ENCODE peak calls at places on chromosomes 3 and 15, in four cellular contexts. One of them, this sample, is unnamed. For H3K9me3, the result is how much of the 10 kb centered on the place peaks cover.

GRCh38 chr3:94098487-94098886 is 35.6 kb downstream of the NSUN3 start:
- DNase-seq in GM23248: peak
- DNase-seq in neural progenitor cell: no peak
- DNase-seq in PC-9: peak
- DNase-seq in this sample: no peak

GRCh38 chr15:71747128-71748083 is 62.9 kb upstream of the NR2E3 start:
- DNase-seq in GM23248: peak
- DNase-seq in neural progenitor cell: no peak
- DNase-seq in PC-9: peak
- DNase-seq in this sample: peak

GRCh38 chr15:75025548-75026260 is 2.3 kb downstream of the PPCDC start:
- DNase-seq in GM23248: no peak
- DNase-seq in neural progenitor cell: no peak
- DNase-seq in PC-9: no peak
- DNase-seq in this sample: no peak

GRCh38 chr15:28043625-28044520 is 55.2 kb downstream of the OCA2 start:
- DNase-seq in GM23248: no peak
- DNase-seq in neural progenitor cell: no peak
- DNase-seq in PC-9: no peak
- DNase-seq in this sample: no peak

GRCh38 chr3:148903022-148903442 is 37.9 kb downstream of the CPA3 start:
- DNase-seq in GM23248: peak
- DNase-seq in neural progenitor cell: no peak
- DNase-seq in PC-9: no peak
- DNase-seq in this sample: no peak

GRCh38 chr3:160473233-160473632 is 23.6 kb upstream of the TRIM59 start:
- DNase-seq in GM23248: peak
- DNase-seq in neural progenitor cell: no peak
- DNase-seq in PC-9: no peak
- DNase-seq in this sample: peak

GRCh38 chr3:101574388-101575156 is 592 bp downstream of the PCNP start:
- DNase-seq in GM23248: peak
- DNase-seq in neural progenitor cell: peak
- DNase-seq in PC-9: no peak
- DNase-seq in this sample: no peak

GRCh38 chr3:13494463-13495350 is 14.6 kb downstream of the HDAC11 start:
- DNase-seq in GM23248: peak
- DNase-seq in neural progenitor cell: peak
- DNase-seq in PC-9: no peak
- DNase-seq in this sample: no peak

GRCh38 chr3:109899930-109900329 is 562.6 kb upstream of the DPPA4 start:
- DNase-seq in GM23248: no peak
- DNase-seq in neural progenitor cell: peak
- DNase-seq in PC-9: no peak
- DNase-seq in this sample: no peak

GRCh38 chr3:19357947-19358346 is 209.6 kb downstream of the KCNH8 start:
- DNase-seq in GM23248: no peak
- DNase-seq in neural progenitor cell: no peak
- DNase-seq in PC-9: no peak
- DNase-seq in this sample: no peak

GRCh38 chr15:61151791-61152190 is 77.3 kb downstream of the RORA start:
- DNase-seq in GM23248: no peak
- DNase-seq in neural progenitor cell: no peak
- DNase-seq in PC-9: no peak
- DNase-seq in this sample: no peak

GRCh38 chr15:51281368-51281967 is 56.9 kb downstream of the CYP19A1 start:
- DNase-seq in GM23248: peak
- DNase-seq in neural progenitor cell: peak
- DNase-seq in PC-9: no peak
- DNase-seq in this sample: peak

GRCh38 chr3:22734207-22734606 is 468.9 kb upstream of the UBE2E2 start:
- DNase-seq in GM23248: no peak
- DNase-seq in neural progenitor cell: no peak
- DNase-seq in PC-9: no peak
- DNase-seq in this sample: no peak

GRCh38 chr3:193194417-193194816 is 46.6 kb upstream of the PLAAT1 start:
- DNase-seq in GM23248: no peak
- DNase-seq in neural progenitor cell: no peak
- DNase-seq in PC-9: no peak
- DNase-seq in this sample: no peak

GRCh38 chr15:81117136-81117535 is 16.9 kb upstream of the CFAP161 start:
- DNase-seq in GM23248: peak
- DNase-seq in neural progenitor cell: no peak
- DNase-seq in PC-9: no peak
- DNase-seq in this sample: no peak

GRCh38 chr15:67259375-67259774 is 4.8 kb downstream of the IQCH start:
- DNase-seq in GM23248: no peak
- DNase-seq in neural progenitor cell: no peak
- DNase-seq in PC-9: no peak
- DNase-seq in this sample: no peak

GRCh38 chr3:190621971-190622370 is 108.1 kb downstream of the IL1RAP start:
- DNase-seq in GM23248: peak
- DNase-seq in neural progenitor cell: no peak
- DNase-seq in PC-9: no peak
- DNase-seq in this sample: no peak

GRCh38 chr3:59600631-59601030 is 550.8 kb upstream of the CFAP20DC start:
- DNase-seq in GM23248: no peak
- DNase-seq in neural progenitor cell: no peak
- DNase-seq in PC-9: no peak
- DNase-seq in this sample: no peak

GRCh38 chr3:123757281-123757940 is 126.7 kb downstream of the MYLK start:
- DNase-seq in GM23248: peak
- DNase-seq in neural progenitor cell: no peak
- DNase-seq in PC-9: peak
- DNase-seq in this sample: no peak

GRCh38 chr3:184235381-184236032 is 6.1 kb downstream of the VWA5B2 start:
- DNase-seq in GM23248: peak
- DNase-seq in neural progenitor cell: no peak
- DNase-seq in PC-9: no peak
- DNase-seq in this sample: no peak

GRCh38 chr15:34362047-34362773 is 4.8 kb downstream of the LPCAT4 start:
- DNase-seq in GM23248: no peak
- DNase-seq in neural progenitor cell: no peak
- DNase-seq in PC-9: peak
- DNase-seq in this sample: no peak

GRCh38 chr3:150603888-150604319 is 783 bp downstream of the SELENOT start:
- DNase-seq in GM23248: no peak
- DNase-seq in neural progenitor cell: no peak
- DNase-seq in PC-9: no peak
- DNase-seq in this sample: no peak

GRCh38 chr3:123327956-123328850 is 120.7 kb downstream of the ADCY5 start:
- DNase-seq in GM23248: no peak
- DNase-seq in neural progenitor cell: no peak
- DNase-seq in PC-9: no peak
- DNase-seq in this sample: no peak

GRCh38 chr3:110628650-110629301 is 442.8 kb upstream of the NECTIN3 start:
- DNase-seq in GM23248: no peak
- DNase-seq in neural progenitor cell: no peak
- DNase-seq in PC-9: no peak
- DNase-seq in this sample: no peak

GRCh38 chr15:29299784-29300183 is 30.2 kb upstream of the NSMCE3 start:
- DNase-seq in GM23248: no peak
- DNase-seq in neural progenitor cell: no peak
- DNase-seq in PC-9: no peak
- DNase-seq in this sample: no peak

GRCh38 chr3:6791161-6791560 is 69.8 kb upstream of the GRM7 start:
- DNase-seq in GM23248: no peak
- DNase-seq in neural progenitor cell: no peak
- DNase-seq in PC-9: no peak
- DNase-seq in this sample: no peak

GRCh38 chr15:92029767-92030166 is 176.3 kb downstream of the SLCO3A1 start:
- DNase-seq in GM23248: no peak
- DNase-seq in neural progenitor cell: no peak
- DNase-seq in PC-9: no peak
- DNase-seq in this sample: no peak

GRCh38 chr3:24830230-24831152 is 335.8 kb upstream of the THRB start:
- DNase-seq in GM23248: peak
- DNase-seq in neural progenitor cell: peak
- DNase-seq in PC-9: no peak
- DNase-seq in this sample: no peak

GRCh38 chr3:170044280-170044679 is 6.5 kb downstream of the GPR160 start:
- DNase-seq in GM23248: no peak
- DNase-seq in neural progenitor cell: no peak
- DNase-seq in PC-9: no peak
- DNase-seq in this sample: no peak

GRCh38 chr3:146555311-146555710 is 10.9 kb upstream of the PLSCR1 start:
- DNase-seq in GM23248: no peak
- DNase-seq in neural progenitor cell: no peak
- DNase-seq in PC-9: no peak
- DNase-seq in this sample: no peak

DNA sequence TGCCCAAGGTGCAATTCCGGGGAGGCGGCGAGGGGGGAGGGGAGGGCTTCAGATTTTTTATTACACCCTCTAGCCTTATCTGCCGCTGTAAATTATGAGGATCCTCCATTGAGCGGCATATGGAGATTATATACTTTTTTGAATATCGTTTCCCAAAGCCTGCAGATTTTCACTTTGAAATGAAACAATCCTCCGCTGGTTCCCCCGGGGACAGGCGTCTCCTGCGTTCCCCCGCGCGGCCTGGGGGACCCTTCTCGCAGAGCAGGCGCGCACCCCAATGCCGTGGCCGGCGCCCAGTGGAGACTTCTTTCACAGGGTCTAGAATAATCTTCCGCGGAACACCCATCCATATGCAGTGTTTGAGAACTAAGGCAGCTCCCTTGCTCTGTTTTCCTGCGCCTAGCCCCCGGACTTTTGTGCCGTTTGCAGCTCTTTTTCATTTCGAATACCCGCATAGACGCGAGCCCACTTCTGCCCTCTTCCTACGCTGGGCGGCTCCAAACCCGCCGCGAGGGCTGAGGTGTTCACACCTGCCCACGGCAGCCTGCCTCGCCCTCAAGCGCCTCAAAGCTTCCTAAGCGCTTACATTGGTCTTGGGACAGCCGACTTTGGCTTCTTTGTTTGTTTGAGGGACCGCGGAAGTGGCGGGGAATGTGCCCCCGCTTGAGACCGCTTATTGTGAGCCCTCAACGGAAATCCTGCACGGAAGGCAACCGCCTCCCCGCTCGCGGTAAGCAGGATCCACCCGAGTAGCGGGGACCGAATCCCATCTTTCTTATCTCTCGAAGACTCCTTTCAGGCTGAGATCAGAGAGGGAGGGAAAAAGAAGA is 7.5 kb downstream of the SOX14 start:
- DNase-seq in GM23248: no peak
- DNase-seq in neural progenitor cell: peak
- DNase-seq in PC-9: no peak
- DNase-seq in this sample: no peak
- TF ChIP-seq EZH2 in GM23248: peak
- TF ChIP-seq EZH2 in neural progenitor cell: peak
- TF ChIP-seq EZH2 in PC-9: no peak
- TF ChIP-seq EZH2 in this sample: peak

GRCh38 chr15:58179206-58179605 is 41.0 kb downstream of the AQP9 start:
- DNase-seq in GM23248: peak
- DNase-seq in neural progenitor cell: no peak
- DNase-seq in PC-9: no peak
- DNase-seq in this sample: peak
- H3K9me3 ChIP-seq in GM23248: under half
- H3K9me3 ChIP-seq in neural progenitor cell: under half
- H3K9me3 ChIP-seq in PC-9: under half
- H3K9me3 ChIP-seq in this sample: under half

DNA sequence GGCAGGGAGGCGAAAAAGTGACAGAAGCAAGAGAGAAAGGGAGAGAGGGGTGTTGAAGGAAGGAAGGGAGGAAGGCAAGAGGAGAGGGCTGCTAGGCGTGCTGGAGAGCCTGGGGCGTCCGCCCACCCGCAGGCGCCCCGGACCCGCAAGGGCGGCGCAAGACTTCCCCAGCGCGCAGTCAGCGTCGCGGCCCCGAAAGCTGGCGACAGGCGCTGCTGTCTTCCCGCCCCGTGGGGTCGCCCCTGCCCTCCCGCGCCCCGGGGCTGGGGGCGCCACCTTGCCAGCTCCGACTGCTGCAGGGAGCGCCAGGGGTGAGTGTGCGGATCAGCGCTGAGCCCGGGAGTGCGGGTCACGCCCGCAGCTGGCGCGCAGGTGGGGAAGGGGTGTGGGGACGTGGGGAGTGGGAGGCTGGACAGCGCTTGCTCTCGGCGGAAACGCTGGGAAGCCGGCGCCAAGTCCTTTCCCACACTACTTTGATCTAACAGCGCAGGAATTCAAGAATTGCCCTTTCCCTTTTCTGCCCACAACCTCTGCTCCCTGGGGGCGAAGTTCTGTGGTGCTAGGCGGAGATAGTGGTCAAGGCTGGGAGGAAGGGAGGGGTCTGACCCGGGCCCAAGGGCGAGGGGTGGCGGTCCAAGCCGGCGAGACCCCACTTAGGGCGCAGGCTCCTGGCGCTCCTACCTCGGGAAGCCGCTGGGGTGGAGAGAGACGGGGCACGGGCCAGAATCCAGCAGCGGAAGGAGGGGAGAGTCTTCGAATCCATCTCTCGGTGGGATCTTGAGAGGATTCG is 266.1 kb downstream of the CGGBP1 start:
- DNase-seq in GM23248: peak
- DNase-seq in neural progenitor cell: peak
- DNase-seq in PC-9: no peak
- DNase-seq in this sample: no peak
- TF ChIP-seq EZH2 in GM23248: no peak
- TF ChIP-seq EZH2 in neural progenitor cell: peak
- TF ChIP-seq EZH2 in PC-9: no peak
- TF ChIP-seq EZH2 in this sample: peak

DNA sequence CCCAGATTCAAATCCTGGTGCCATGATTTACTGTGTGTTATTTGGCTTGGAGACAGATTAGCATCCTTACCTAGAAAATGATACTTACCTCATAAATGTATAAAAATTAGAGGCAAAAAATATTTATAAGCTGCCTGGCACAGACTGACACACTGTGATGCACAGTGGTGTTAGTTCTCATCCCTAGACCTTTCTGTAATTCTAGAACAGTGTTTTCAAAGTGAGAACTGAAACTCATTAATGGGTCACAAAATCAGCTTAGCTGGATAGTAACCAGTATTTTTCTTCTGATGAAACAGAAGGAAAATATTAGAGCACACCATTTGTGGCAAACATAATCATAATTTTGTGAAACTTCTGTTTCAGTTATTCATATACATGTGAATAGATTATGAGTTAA is 17.9 kb upstream of the MTHFS start:
- DNase-seq in GM23248: no peak
- DNase-seq in neural progenitor cell: no peak
- DNase-seq in PC-9: no peak
- DNase-seq in this sample: no peak
- H3K9me3 ChIP-seq in GM23248: under half
- H3K9me3 ChIP-seq in neural progenitor cell: under half
- H3K9me3 ChIP-seq in PC-9: under half
- H3K9me3 ChIP-seq in this sample: under half

This sample was measured in keratinocyte.